ENCODE peak calls at places on chromosomes 11 and 22, in four cellular contexts. S, G, C and L are unnamed samples.

GRCh38 chr22:46449116-46449691 is 88.2 kb downstream of the CELSR1 start:
- DNase-seq in G (no peak), C (no peak), S (no peak), L (no peak)

GRCh38 chr22:48331691-48332220 is 1495.9 kb downstream of the BRD1 start:
- DNase-seq in C (no peak), G (no peak), S (no peak), L (no peak)

GRCh38 chr11:64144587-64145295 is 21.2 kb downstream of the MACROD1 start:
- DNase-seq in C (no peak), G (no peak), S (no peak), L (no peak)

GRCh38 chr22:38214248-38215056 is 12.7 kb downstream of the MAFF start:
- DNase-seq in C (no peak), S (peak; percentile 63), G (peak; percentile 73), L (no peak)

GRCh38 chr11:112864715-112865114 is 96.5 kb upstream of the NCAM1 start:
- DNase-seq in C (no peak), S (no peak), G (no peak), L (no peak)

GRCh38 chr11:74683279-74683871 is 47.9 kb downstream of the CHRDL2 start:
- DNase-seq in S (no peak), G (no peak), C (no peak), L (no peak)

GRCh38 chr11:12554122-12554521 is 120.1 kb upstream of the TEAD1 start:
- DNase-seq in S (no peak), C (no peak), G (no peak), L (no peak)

GRCh38 chr22:22061085-22062077 is 78.8 kb upstream of the TOP3B start:
- DNase-seq in S (no peak), G (no peak), C (peak; percentile 54), L (no peak)

GRCh38 chr11:85115798-85116197 is 511.3 kb downstream of the DLG2 start:
- DNase-seq in G (no peak), S (no peak), C (no peak), L (no peak)

GRCh38 chr22:17820879-17821439 is 46.7 kb upstream of the BID start:
- DNase-seq in G (no peak), S (no peak), C (no peak), L (no peak)

GRCh38 chr22:24214467-24215285 is 30.2 kb downstream of the GGT5 start:
- DNase-seq in C (no peak), S (no peak), G (no peak), L (no peak)

GRCh38 chr22:18144105-18144504 is 5.9 kb upstream of the USP18 start:
- DNase-seq in G (no peak), C (no peak), S (no peak), L (no peak)

GRCh38 chr11:95596011-95596489 is 193.5 kb downstream of the FAM76B start:
- DNase-seq in S (no peak), C (peak; percentile 62), G (no peak), L (no peak)

GRCh38 chr22:36862251-36863242 is 1.7 kb downstream of the NCF4 start:
- DNase-seq in C (no peak), S (peak; percentile 44), G (no peak), L (no peak)

GRCh38 chr11:27250867-27251266 is 112.1 kb downstream of the CCDC34 start:
- DNase-seq in G (no peak), C (no peak), S (no peak), L (no peak)

GRCh38 chr11:85076535-85077330 is 550.4 kb downstream of the DLG2 start:
- DNase-seq in C (peak; percentile 83), G (no peak), S (no peak), L (no peak)

GRCh38 chr11:124115782-124116616 is 749 bp downstream of the VWA5A start:
- DNase-seq in C (peak; percentile 12), G (no peak), S (peak; percentile 44), L (no peak)

GRCh38 chr11:27218498-27219038 is 144.4 kb downstream of the CCDC34 start:
- DNase-seq in G (no peak), C (no peak), S (no peak), L (peak; percentile 56)

GRCh38 chr11:45818961-45819605 is 14.1 kb downstream of the SLC35C1 start:
- DNase-seq in G (no peak), S (no peak), C (no peak), L (no peak)

GRCh38 chr11:35714882-35715612 is 52.5 kb downstream of the TRIM44 start:
- DNase-seq in C (peak; percentile 32), G (no peak), S (no peak), L (peak; percentile 79)

GRCh38 chr11:33722579-33723234 is 13.5 kb downstream of the CD59 start:
- DNase-seq in G (no peak), S (peak; percentile 37), C (peak; percentile 88), L (peak; percentile 81)

GRCh38 chr11:124315052-124315451 is 1.3 kb upstream of the OR8D1 start:
- DNase-seq in C (peak; percentile 32), S (no peak), G (no peak), L (peak; percentile 39)

GRCh38 chr22:31272522-31273446 is 19.5 kb downstream of the PIK3IP1 start:
- DNase-seq in G (peak; percentile 64), C (peak; percentile 47), S (peak; percentile 67), L (peak; percentile 54)

GRCh38 chr22:39214383-39215069 is 30.3 kb downstream of the PDGFB start:
- DNase-seq in S (no peak), G (no peak), C (peak; percentile 88), L (peak; percentile 24)

GRCh38 chr11:18623707-18624106 is 10.4 kb downstream of the SPTY2D1 start:
- DNase-seq in G (no peak), S (no peak), C (no peak), L (no peak)

GRCh38 chr11:35077709-35078695 is 61.0 kb upstream of the CD44 start:
- DNase-seq in G (peak; percentile 43), C (peak; percentile 92), S (no peak), L (peak; percentile 51)

GRCh38 chr11:8098361-8098760 is 17.4 kb downstream of the TUB start:
- DNase-seq in C (no peak), S (no peak), G (no peak), L (no peak)

GRCh38 chr11:3879967-3880542 is 24.6 kb downstream of the STIM1 start:
- DNase-seq in G (no peak), C (no peak), S (no peak), L (no peak)
- H3K4me1 ChIP-seq in G (peaks cover 62% of the 10 kb centered on the region), C (peaks cover 29% of the 10 kb centered on the region), S (peaks cover 13% of the 10 kb centered on the region), L (peaks cover 6% of the 10 kb centered on the region)

GRCh38 chr11:15195454-15196200 is 80.9 kb downstream of the INSC start:
- DNase-seq in G (no peak), S (no peak), C (no peak), L (no peak)
- H3K4me3 ChIP-seq in G (no peak overlapping the region), S (no peak overlapping the region), C (no peak overlapping the region), L (no peak overlapping the region)

GRCh38 chr11:43908683-43909082 is 28.1 kb downstream of the ALKBH3 start:
- DNase-seq in S (no peak), C (no peak), G (no peak), L (no peak)
- H3K27ac ChIP-seq in S (no peak overlapping the region), C (no peak overlapping the region), G (no peak overlapping the region), L (no peak overlapping the region)

GRCh38 chr22:44573451-44573850 is 75.4 kb upstream of the RTL6 start:
- DNase-seq in G (no peak), S (no peak), C (no peak), L (no peak)
- H3K4me1 ChIP-seq in G (no peaks in the 10 kb centered on the region), S (no peaks in the 10 kb centered on the region), C (peaks cover 11% of the 10 kb centered on the region), L (peaks cover 23% of the 10 kb centered on the region)

GRCh38 chr11:2302280-2302843 is 549 bp downstream of the TSPAN32 start:
- DNase-seq in C (no peak), G (peak; percentile 45), S (peak; percentile 28), L (no peak)
- H3K4me3 ChIP-seq in C (no peak overlapping the region), G (peak overlapping the region; percentile 82), S (no peak overlapping the region), L (no peak overlapping the region)

GRCh38 chr11:120298461-120298860 is 26.6 kb upstream of the TLCD5 start:
- DNase-seq in S (no peak), G (no peak), C (no peak), L (no peak)

GRCh38 chr11:120303004-120303637 is 22.0 kb upstream of the TLCD5 start:
- DNase-seq in G (peak; percentile 60), C (peak; percentile 71), S (peak; percentile 66), L (no peak)

GRCh38 chr11:120304526-120304925 is 20.6 kb upstream of the TLCD5 start:
- DNase-seq in C (peak; percentile 61), S (no peak), G (no peak), L (no peak)

GRCh38 chr11:120305286-120305685 is 19.8 kb upstream of the TLCD5 start:
- DNase-seq in C (peak; percentile 41), G (no peak), S (no peak), L (no peak)

GRCh38 chr11:120302001-120302805 is 22.9 kb upstream of the TLCD5 start:
- DNase-seq in S (peak; percentile 86), C (no peak), G (no peak), L (no peak)
- H3K27ac ChIP-seq in S (no peak overlapping the region), C (no peak overlapping the region), G (no peak overlapping the region), L (no peak overlapping the region)

GRCh38 chr11:2833938-2834892 is 51.4 kb downstream of the CDKN1C start:
- DNase-seq in G (no peak), C (no peak), S (no peak), L (no peak)
- H3K4me1 ChIP-seq in G (no peaks in the 10 kb centered on the region), C (no peaks in the 10 kb centered on the region), S (no peaks in the 10 kb centered on the region), L (no peaks in the 10 kb centered on the region)

GRCh38 chr11:111539426-111540113 is 950 bp upstream of the LAYN start:
- DNase-seq in S (no peak), G (peak; percentile 58), C (no peak), L (no peak)
- H3K4me3 ChIP-seq in S (no peak overlapping the region), G (peak overlapping the region; percentile 55), C (peak overlapping the region; percentile 48), L (peak overlapping the region; percentile 72)

GRCh38 chr22:35315855-35316745 is 16.4 kb downstream of the TOM1 start:
- DNase-seq in G (no peak), S (no peak), C (no peak), L (no peak)
- H3K27ac ChIP-seq in G (no peak overlapping the region), S (peak overlapping the region; percentile 93), C (no peak overlapping the region), L (no peak overlapping the region)